ENCODE peak calls at places on chromosome 16, in four cellular contexts. D is HCT116, C is PC-3, X is GM23248. Z is an unnamed sample.

GRCh38 chr16:73949574-73950348 is 346.9 kb upstream of the PSMD7 start:
- DNase-seq in D (no peak), C (peak), X (peak), Z (no peak)

GRCh38 chr16:70588565-70588964 is 57.8 kb upstream of the IL34 start:
- DNase-seq in D (no peak), C (no peak), X (peak), Z (no peak)

GRCh38 chr16:83762141-83763024 is 45.4 kb upstream of the HSBP1 start:
- DNase-seq in D (no peak), C (no peak), X (no peak), Z (no peak)

GRCh38 chr16:14489460-14489859 is 140.6 kb downstream of the PARN start:
- DNase-seq in D (peak), C (peak), X (peak), Z (peak)

GRCh38 chr16:75206749-75207451 is at the start of gene CTRB2:
- DNase-seq in D (no peak), C (no peak), X (no peak), Z (no peak)

GRCh38 chr16:15434425-15435215 is at the start of gene BMERB1:
- DNase-seq in D (peak), C (peak), X (peak), Z (peak)

GRCh38 chr16:89360760-89361435 is 129.5 kb downstream of the ANKRD11 start:
- DNase-seq in D (no peak), C (no peak), X (no peak), Z (no peak)

GRCh38 chr16:19783363-19783762 is 65.3 kb downstream of the IQCK start:
- DNase-seq in D (no peak), C (no peak), X (no peak), Z (no peak)

GRCh38 chr16:65071371-65072311 is 50.2 kb downstream of the CDH11 start:
- DNase-seq in D (no peak), C (peak), X (peak), Z (no peak)

GRCh38 chr16:82603784-82604411 is 22.9 kb upstream of the CDH13 start:
- DNase-seq in D (peak), C (peak), X (peak), Z (peak)

GRCh38 chr16:19380316-19380715 is 37.4 kb upstream of the TMC5 start:
- DNase-seq in D (no peak), C (no peak), X (no peak), Z (no peak)

GRCh38 chr16:86668136-86668535 is 89.8 kb downstream of the FOXL1 start:
- DNase-seq in D (peak), C (peak), X (peak), Z (no peak)

GRCh38 chr16:27248036-27248435 is 20.5 kb downstream of the NSMCE1 start:
- DNase-seq in D (no peak), C (no peak), X (peak), Z (no peak)

DNA sequence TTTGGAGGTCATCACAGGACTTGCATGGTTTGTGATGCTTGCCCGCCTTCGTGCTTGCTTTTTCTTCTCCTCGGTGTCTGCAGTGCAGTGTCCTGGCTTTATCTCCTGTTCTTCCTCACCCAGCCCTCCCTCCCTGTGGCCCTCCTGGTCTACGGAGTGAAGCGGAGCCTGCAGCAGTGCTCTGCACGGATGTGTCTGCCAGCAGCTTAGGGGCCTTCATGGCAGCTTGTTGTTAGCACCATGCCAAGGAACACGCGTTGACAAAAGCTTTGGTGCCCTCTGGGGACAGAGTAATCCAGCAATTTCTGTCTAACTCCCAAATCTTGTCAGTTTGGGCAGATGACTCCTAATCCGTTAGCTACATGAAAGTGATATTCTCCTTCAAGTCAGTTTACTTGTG is 9.9 kb downstream of the DHODH start:
- DNase-seq in D (no peak), C (no peak), X (no peak), Z (no peak)
- TF ChIP-seq EZH2phosphoT487 in D (no peak), C (no peak), X (no peak), Z (no peak)

DNA sequence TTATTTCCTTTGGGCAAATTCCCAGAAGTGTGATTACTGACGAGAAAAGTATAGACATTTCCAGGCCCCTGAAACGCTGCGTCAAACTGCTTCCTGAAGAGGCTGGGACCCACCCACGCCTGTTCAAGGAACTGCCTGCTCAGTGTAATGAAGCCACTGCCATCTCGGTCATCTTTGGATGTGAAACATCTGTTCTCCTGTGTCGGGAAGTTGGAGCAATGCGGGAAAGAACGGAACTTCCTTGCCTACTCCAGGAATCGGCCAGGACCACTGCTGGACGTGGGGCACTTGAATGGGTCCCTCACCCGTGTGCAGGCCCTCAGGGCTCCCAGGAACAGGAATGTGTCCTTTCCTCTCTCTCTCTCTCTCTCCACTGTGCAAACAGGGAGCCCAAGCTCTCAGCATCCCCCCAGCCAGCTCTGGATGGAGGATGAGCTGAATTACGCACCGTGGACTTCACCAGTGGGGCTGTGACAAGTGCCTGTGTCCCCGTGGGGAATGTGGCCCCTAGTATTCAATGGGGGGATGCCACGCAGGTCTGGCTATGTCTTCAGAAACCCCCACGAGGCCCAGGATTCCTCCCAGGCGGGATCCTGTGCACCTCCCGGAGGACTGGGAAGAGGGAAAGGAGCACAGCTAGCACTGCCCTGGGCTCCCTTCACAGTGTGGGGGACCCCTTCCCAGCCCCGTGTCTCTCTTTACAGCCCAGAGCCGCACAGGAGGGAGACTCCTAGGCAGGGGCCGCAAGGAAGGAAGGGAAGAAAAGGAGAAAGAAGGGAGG is 18.3 kb upstream of the LITAF start:
- DNase-seq in D (no peak), C (no peak), X (peak), Z (no peak)
- H3K9ac ChIP-seq in D (no peak), C (no peak), X (peak), Z (no peak)

GRCh38 chr16:456891-457483 is 31.5 kb downstream of the RAB11FIP3 start:
- DNase-seq in D (no peak), C (no peak), X (peak), Z (no peak)

GRCh38 chr16:454397-454940 is 29.0 kb downstream of the RAB11FIP3 start:
- DNase-seq in D (no peak), C (no peak), X (no peak), Z (no peak)

GRCh38 chr16:457732-458400 is 32.4 kb downstream of the RAB11FIP3 start:
- DNase-seq in D (no peak), C (no peak), X (peak), Z (no peak)

GRCh38 chr16:459761-460160 is 34.3 kb downstream of the RAB11FIP3 start:
- DNase-seq in D (no peak), C (no peak), X (no peak), Z (no peak)

DNA sequence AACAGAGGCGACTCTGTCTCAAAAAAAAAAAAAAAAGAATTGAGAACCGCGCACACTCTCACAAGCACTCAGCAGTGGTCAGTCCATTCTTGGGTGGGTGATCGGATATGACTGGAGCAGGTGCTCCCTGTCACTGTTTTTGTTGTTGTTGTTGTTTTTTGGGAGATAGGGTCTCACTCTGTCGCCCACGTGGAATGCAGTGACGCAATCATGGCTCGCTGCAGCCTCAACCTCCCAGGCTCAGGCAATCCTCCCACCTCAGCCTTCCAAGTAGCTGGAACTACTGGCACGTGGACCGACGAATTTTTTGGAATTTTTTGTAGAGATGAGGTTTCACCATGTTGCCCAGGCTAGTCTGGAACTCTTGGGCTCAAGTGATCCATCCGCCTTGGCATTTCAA is 30.0 kb downstream of the RAB11FIP3 start:
- DNase-seq in D (no peak), C (no peak), X (no peak), Z (no peak)
- TF ChIP-seq EZH2 in D (no peak), C (no peak), X (no peak), Z (no peak)

GRCh38 chr16:49575352-49576172 is 202.0 kb downstream of the C16orf78 start:
- DNase-seq in D (no peak), C (no peak), X (no peak), Z (no peak)
- TF ChIP-seq EZH2phosphoT487 in D (no peak), C (no peak), X (no peak), Z (no peak)

DNA sequence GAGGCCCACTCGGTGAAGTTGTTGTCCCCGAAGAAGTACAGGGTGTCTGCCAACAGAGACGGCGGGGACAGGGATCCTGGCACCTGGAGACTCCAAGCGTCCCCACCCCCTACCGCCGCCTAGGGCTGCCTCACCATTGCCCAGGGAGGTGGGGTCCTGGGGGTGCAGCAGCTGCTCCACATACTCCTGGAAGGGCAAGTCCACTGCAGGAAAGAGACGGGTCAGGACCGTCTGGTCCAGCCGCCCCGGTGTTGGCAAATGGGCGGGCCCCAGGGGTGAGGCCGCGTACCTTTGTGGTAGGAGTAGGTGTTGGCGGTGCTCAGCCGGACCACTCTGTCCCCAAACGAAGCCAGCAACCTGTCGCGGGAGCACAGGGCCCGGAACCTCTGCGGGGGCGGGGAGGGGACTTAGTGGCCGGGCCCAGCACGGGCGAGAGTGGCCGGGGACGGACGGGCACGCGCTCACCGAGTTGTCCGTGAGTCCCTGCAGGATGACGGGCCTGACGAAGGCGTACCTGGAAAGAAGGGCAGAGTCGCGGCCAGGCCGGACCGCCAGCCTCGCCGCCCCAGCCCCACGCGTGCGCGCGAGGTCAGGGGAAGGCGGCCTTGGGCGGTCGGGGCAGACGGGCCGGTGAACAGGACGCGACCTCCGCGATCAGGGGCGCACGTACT is 603 bp downstream of the JMJD8 start:
- DNase-seq in D (no peak), C (no peak), X (peak), Z (peak)
- H3K9ac ChIP-seq in D (peak), C (peak), X (peak), Z (no peak)

GRCh38 chr16:12802048-12802447 is 1.6 kb downstream of the CPPED1 start:
- DNase-seq in D (no peak), C (no peak), X (no peak), Z (no peak)
- TF ChIP-seq EZH2 in D (no peak), C (no peak), X (no peak), Z (no peak)

DNA sequence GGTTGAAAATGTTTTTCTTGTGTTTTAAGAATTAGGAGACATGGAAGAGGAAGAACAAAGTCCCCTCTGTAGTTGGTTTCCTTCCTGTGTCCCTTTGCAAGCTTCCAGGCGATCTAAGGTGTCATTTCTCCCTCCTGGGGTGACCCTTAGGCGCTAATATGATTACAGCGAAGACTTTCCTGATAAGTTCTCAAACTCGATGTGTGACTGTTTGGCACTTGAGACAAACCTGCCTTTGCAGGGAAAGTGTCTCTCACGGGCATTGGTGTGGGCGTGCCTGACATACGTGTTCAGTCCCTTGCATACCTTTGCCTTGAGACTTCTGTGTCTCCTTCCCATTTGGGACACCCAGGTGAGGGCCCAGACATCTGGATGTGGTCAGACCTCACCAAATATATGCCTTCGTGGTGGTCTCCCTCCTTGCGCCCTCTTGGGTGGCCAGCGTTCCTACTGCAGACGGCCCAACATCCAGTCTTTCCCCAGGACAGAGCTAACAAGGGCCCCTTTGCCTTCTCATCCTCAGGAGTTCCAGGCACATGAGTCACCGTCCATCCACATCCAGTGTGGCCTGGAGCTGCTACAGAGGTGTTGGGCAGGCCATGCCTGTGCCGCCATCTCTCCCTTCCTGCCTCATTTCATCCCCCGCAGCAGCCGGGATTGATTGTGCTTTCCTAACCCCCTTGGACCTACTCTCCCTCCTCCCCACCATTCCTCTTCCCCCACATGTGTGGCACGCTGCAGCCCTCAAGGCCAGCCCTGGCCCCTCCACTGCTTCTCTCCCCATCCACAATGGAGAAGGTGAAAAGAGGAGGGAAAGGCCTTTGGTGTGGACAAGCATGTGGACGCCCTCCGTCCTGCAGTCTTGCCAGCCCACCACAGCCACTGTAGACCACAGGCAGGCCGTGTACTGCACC is 3.1 kb upstream of the JPT2 start:
- DNase-seq in D (no peak), C (peak), X (peak), Z (no peak)
- TF ChIP-seq EZH2phosphoT487 in D (no peak), C (no peak), X (no peak), Z (no peak)

GRCh38 chr16:23316232-23316631 is 14.1 kb downstream of the SCNN1B start:
- DNase-seq in D (no peak), C (no peak), X (no peak), Z (no peak)
- H3K9ac ChIP-seq in D (no peak), C (no peak), X (no peak), Z (no peak)

DNA sequence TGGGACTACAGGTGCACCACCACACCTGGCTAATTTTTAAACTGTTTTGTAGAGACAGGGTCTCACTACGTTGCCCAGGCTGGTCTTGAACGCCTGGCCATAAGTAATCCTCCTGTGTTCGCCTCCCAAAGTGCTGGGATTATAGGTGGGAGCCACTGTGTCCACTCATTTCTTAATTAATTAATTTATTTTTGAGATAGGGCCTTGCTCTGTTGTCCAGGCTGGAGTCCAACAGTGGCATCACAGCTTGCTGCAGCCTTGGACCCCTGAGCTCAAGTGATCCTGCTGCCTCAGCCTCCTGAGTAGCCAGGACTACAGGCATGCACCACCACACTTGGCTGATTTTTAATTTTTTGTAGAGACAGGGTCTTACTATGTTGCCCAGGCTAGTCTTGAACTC is 47.1 kb upstream of the TRAP1 start:
- DNase-seq in D (no peak), C (no peak), X (no peak), Z (no peak)
- TF ChIP-seq EZH2 in D (no peak), C (no peak), X (no peak), Z (no peak)

GRCh38 chr16:87855852-87856715 is 13.2 kb downstream of the SLC7A5 start:
- DNase-seq in D (no peak), C (peak), X (no peak), Z (no peak)
- TF ChIP-seq EZH2phosphoT487 in D (no peak), C (no peak), X (no peak), Z (no peak)